ENCODE peak calls at places on chromosome 22, in seven cellular contexts. One of them, this sample, is unnamed.

GRCh38 chr22:50532824-50533344 is 3.1 kb upstream of the TYMP start:
- DNase-seq in transverse colon: no peak
- DNase-seq in suprapubic skin: no peak
- DNase-seq in GM23338: no peak
- DNase-seq in K562: no peak
- DNase-seq in sigmoid colon: no peak
- DNase-seq in stomach: no peak
- DNase-seq in this sample: no peak

GRCh38 chr22:43396934-43397457 is 14.8 kb upstream of the MPPED1 start:
- DNase-seq in suprapubic skin: no peak
- DNase-seq in K562: no peak
- DNase-seq in GM23338: no peak
- DNase-seq in stomach: peak; percentile 66
- DNase-seq in sigmoid colon: no peak
- DNase-seq in transverse colon: no peak
- DNase-seq in this sample: no peak

GRCh38 chr22:36329217-36330078 is 58.3 kb downstream of the MYH9 start:
- DNase-seq in transverse colon: peak; percentile 60
- DNase-seq in stomach: peak; percentile 51
- DNase-seq in suprapubic skin: no peak
- DNase-seq in K562: peak; percentile 64
- DNase-seq in sigmoid colon: no peak
- DNase-seq in GM23338: peak; percentile 99
- DNase-seq in this sample: peak; percentile 94

GRCh38 chr22:50486561-50487289 is at the start of gene MIOX:
- DNase-seq in GM23338: no peak
- DNase-seq in K562: no peak
- DNase-seq in stomach: no peak
- DNase-seq in sigmoid colon: no peak
- DNase-seq in transverse colon: no peak
- DNase-seq in suprapubic skin: no peak
- DNase-seq in this sample: no peak

GRCh38 chr22:36439481-36440271 is 41.8 kb downstream of the TXN2 start:
- DNase-seq in sigmoid colon: peak; percentile 89
- DNase-seq in transverse colon: peak; percentile 65
- DNase-seq in stomach: no peak
- DNase-seq in GM23338: no peak
- DNase-seq in suprapubic skin: no peak
- DNase-seq in K562: peak; percentile 66
- DNase-seq in this sample: no peak

GRCh38 chr22:21972293-21972779 is 10.3 kb downstream of the TOP3B start:
- DNase-seq in suprapubic skin: no peak
- DNase-seq in K562: peak; percentile 100
- DNase-seq in stomach: no peak
- DNase-seq in sigmoid colon: no peak
- DNase-seq in GM23338: peak; percentile 75
- DNase-seq in transverse colon: peak; percentile 32
- DNase-seq in this sample: no peak

GRCh38 chr22:33811686-33812085 is 108.6 kb downstream of the LARGE1 start:
- DNase-seq in K562: no peak
- DNase-seq in GM23338: peak; percentile 24
- DNase-seq in stomach: no peak
- DNase-seq in suprapubic skin: peak; percentile 84
- DNase-seq in sigmoid colon: peak; percentile 95
- DNase-seq in transverse colon: peak; percentile 56
- DNase-seq in this sample: no peak

GRCh38 chr22:47596176-47596690 is 833.8 kb downstream of the TBC1D22A start:
- DNase-seq in K562: no peak
- DNase-seq in suprapubic skin: peak; percentile 63
- DNase-seq in transverse colon: no peak
- DNase-seq in sigmoid colon: peak; percentile 37
- DNase-seq in stomach: no peak
- DNase-seq in GM23338: no peak
- DNase-seq in this sample: no peak

GRCh38 chr22:37806409-37807338 is 1.1 kb upstream of the GCAT start:
- DNase-seq in GM23338: peak; percentile 47
- DNase-seq in suprapubic skin: no peak
- DNase-seq in stomach: peak; percentile 38
- DNase-seq in transverse colon: no peak
- DNase-seq in sigmoid colon: peak; percentile 75
- DNase-seq in K562: no peak
- DNase-seq in this sample: no peak

GRCh38 chr22:25908755-25909154 is 166.8 kb downstream of the MYO18B start:
- DNase-seq in K562: no peak
- DNase-seq in stomach: no peak
- DNase-seq in sigmoid colon: no peak
- DNase-seq in suprapubic skin: no peak
- DNase-seq in transverse colon: no peak
- DNase-seq in GM23338: no peak
- DNase-seq in this sample: no peak

GRCh38 chr22:41022470-41023298 is 69.7 kb upstream of the EP300 start:
- DNase-seq in transverse colon: peak; percentile 96
- DNase-seq in stomach: peak; percentile 94
- DNase-seq in GM23338: peak; percentile 96
- DNase-seq in suprapubic skin: peak; percentile 96
- DNase-seq in K562: peak; percentile 86
- DNase-seq in sigmoid colon: peak; percentile 98
- DNase-seq in this sample: peak; percentile 92

GRCh38 chr22:35313311-35314121 is 13.8 kb downstream of the TOM1 start:
- DNase-seq in K562: no peak
- DNase-seq in suprapubic skin: peak; percentile 72
- DNase-seq in transverse colon: no peak
- DNase-seq in sigmoid colon: peak; percentile 67
- DNase-seq in stomach: peak; percentile 24
- DNase-seq in GM23338: no peak
- DNase-seq in this sample: no peak

GRCh38 chr22:23655891-23656475 is 23.9 kb upstream of the DRICH1 start:
- DNase-seq in K562: no peak
- DNase-seq in suprapubic skin: no peak
- DNase-seq in sigmoid colon: peak; percentile 37
- DNase-seq in stomach: no peak
- DNase-seq in transverse colon: no peak
- DNase-seq in GM23338: no peak
- DNase-seq in this sample: no peak

GRCh38 chr22:23652286-23652685 is 20.2 kb upstream of the DRICH1 start:
- DNase-seq in GM23338: no peak
- DNase-seq in transverse colon: no peak
- DNase-seq in sigmoid colon: peak; percentile 46
- DNase-seq in suprapubic skin: no peak
- DNase-seq in K562: no peak
- DNase-seq in stomach: no peak
- DNase-seq in this sample: no peak

GRCh38 chr22:23652711-23653110 is 20.6 kb upstream of the DRICH1 start:
- DNase-seq in stomach: no peak
- DNase-seq in GM23338: no peak
- DNase-seq in suprapubic skin: no peak
- DNase-seq in K562: no peak
- DNase-seq in transverse colon: no peak
- DNase-seq in sigmoid colon: peak; percentile 44
- DNase-seq in this sample: no peak

GRCh38 chr22:23657712-23658111 is 25.6 kb upstream of the DRICH1 start:
- DNase-seq in suprapubic skin: no peak
- DNase-seq in transverse colon: no peak
- DNase-seq in K562: no peak
- DNase-seq in GM23338: no peak
- DNase-seq in sigmoid colon: no peak
- DNase-seq in stomach: no peak
- DNase-seq in this sample: no peak
- H3K4me1 ChIP-seq in suprapubic skin: no peaks in the 10 kb centered on the region
- H3K4me1 ChIP-seq in transverse colon: no peaks in the 10 kb centered on the region
- H3K4me1 ChIP-seq in K562: no peaks in the 10 kb centered on the region
- H3K4me1 ChIP-seq in GM23338: no peaks in the 10 kb centered on the region
- H3K4me1 ChIP-seq in sigmoid colon: no peaks in the 10 kb centered on the region
- H3K4me1 ChIP-seq in stomach: no peaks in the 10 kb centered on the region
- H3K4me1 ChIP-seq in this sample: no peaks in the 10 kb centered on the region

DNA sequence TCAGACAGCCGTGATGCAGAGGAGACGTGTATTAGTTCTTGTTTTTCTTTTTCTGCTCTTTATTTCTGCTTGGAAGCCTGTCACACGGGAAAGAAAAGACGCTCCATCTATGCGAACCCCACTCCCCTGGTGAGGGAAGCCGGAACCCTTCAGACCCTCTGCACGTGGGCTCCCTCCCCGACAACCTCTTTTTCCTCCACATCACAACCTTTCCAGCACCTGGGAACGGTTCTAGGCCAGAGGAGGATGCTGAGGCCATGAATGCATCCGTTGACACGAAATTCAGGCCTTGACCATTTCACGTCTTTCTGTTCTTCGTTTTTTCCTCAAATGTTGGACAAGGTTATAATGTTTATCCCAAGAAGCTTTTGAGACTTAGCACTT is 85.3 kb upstream of the WNT7B start:
- DNase-seq in sigmoid colon: no peak
- DNase-seq in K562: no peak
- DNase-seq in suprapubic skin: no peak
- DNase-seq in transverse colon: peak; percentile 4
- DNase-seq in stomach: no peak
- DNase-seq in GM23338: no peak
- DNase-seq in this sample: no peak
- H3K4me3 ChIP-seq in sigmoid colon: no peak overlapping the region
- H3K4me3 ChIP-seq in K562: no peak overlapping the region
- H3K4me3 ChIP-seq in suprapubic skin: peak overlapping the region; percentile 79
- H3K4me3 ChIP-seq in transverse colon: no peak overlapping the region
- H3K4me3 ChIP-seq in stomach: no peak overlapping the region
- H3K4me3 ChIP-seq in GM23338: peak overlapping the region; percentile 61
- H3K4me3 ChIP-seq in this sample: no peak overlapping the region

GRCh38 chr22:46102159-46102558 is 48.2 kb upstream of the PPARA start:
- DNase-seq in stomach: no peak
- DNase-seq in sigmoid colon: no peak
- DNase-seq in transverse colon: no peak
- DNase-seq in GM23338: no peak
- DNase-seq in suprapubic skin: no peak
- DNase-seq in K562: no peak
- DNase-seq in this sample: no peak
- TF ChIP-seq POLR2AphosphoS5 in stomach: no peak
- TF ChIP-seq POLR2AphosphoS5 in sigmoid colon: no peak
- TF ChIP-seq POLR2AphosphoS5 in transverse colon: no peak
- TF ChIP-seq POLR2AphosphoS5 in GM23338: no peak
- TF ChIP-seq POLR2AphosphoS5 in suprapubic skin: no peak
- TF ChIP-seq POLR2AphosphoS5 in K562: no peak
- TF ChIP-seq POLR2AphosphoS5 in this sample: no peak

GRCh38 chr22:49300241-49300640 is 527.4 kb downstream of the BRD1 start:
- DNase-seq in sigmoid colon: no peak
- DNase-seq in GM23338: no peak
- DNase-seq in stomach: no peak
- DNase-seq in K562: no peak
- DNase-seq in suprapubic skin: peak; percentile 54
- DNase-seq in transverse colon: no peak
- DNase-seq in this sample: no peak

GRCh38 chr22:49301398-49302149 is 526.1 kb downstream of the BRD1 start:
- DNase-seq in transverse colon: no peak
- DNase-seq in sigmoid colon: no peak
- DNase-seq in GM23338: no peak
- DNase-seq in stomach: peak; percentile 20
- DNase-seq in suprapubic skin: peak; percentile 74
- DNase-seq in K562: no peak
- DNase-seq in this sample: no peak

GRCh38 chr22:49299821-49300231 is 527.8 kb downstream of the BRD1 start:
- DNase-seq in transverse colon: no peak
- DNase-seq in GM23338: no peak
- DNase-seq in stomach: peak; percentile 17
- DNase-seq in suprapubic skin: peak; percentile 73
- DNase-seq in sigmoid colon: no peak
- DNase-seq in K562: no peak
- DNase-seq in this sample: no peak

GRCh38 chr22:49302150-49302460 is 525.6 kb downstream of the BRD1 start:
- DNase-seq in sigmoid colon: no peak
- DNase-seq in transverse colon: no peak
- DNase-seq in GM23338: no peak
- DNase-seq in suprapubic skin: no peak
- DNase-seq in stomach: no peak
- DNase-seq in K562: no peak
- DNase-seq in this sample: no peak

DNA sequence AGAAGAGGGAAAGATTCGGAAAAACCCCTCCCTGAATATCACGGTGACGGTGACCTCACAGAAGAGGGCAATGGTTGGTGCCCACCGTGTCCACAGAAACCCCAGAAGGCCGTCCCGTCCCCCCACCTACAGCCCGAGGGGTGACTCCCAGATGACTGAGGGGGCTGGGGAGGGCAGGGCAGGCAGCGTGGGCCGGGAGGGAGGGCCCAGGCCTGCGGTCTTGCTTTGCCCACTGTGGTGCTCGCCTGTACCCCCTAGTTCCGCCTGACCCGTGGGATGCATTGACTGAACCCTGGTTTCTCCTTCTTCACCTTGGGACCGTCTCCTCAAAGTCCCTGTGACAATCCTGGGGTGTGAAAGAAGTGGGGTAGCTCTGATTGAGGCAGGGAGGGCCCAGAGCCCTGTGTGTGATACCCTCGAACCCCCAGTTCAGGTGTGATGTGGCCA is 526.7 kb downstream of the BRD1 start:
- DNase-seq in K562: no peak
- DNase-seq in sigmoid colon: no peak
- DNase-seq in GM23338: no peak
- DNase-seq in transverse colon: no peak
- DNase-seq in stomach: peak; percentile 14
- DNase-seq in suprapubic skin: peak; percentile 60
- DNase-seq in this sample: no peak
- H3K4me1 ChIP-seq in K562: no peaks in the 10 kb centered on the region
- H3K4me1 ChIP-seq in sigmoid colon: no peaks in the 10 kb centered on the region
- H3K4me1 ChIP-seq in GM23338: no peaks in the 10 kb centered on the region
- H3K4me1 ChIP-seq in transverse colon: no peaks in the 10 kb centered on the region
- H3K4me1 ChIP-seq in stomach: peaks cover 8% of the 10 kb centered on the region
- H3K4me1 ChIP-seq in suprapubic skin: peaks cover 3% of the 10 kb centered on the region
- H3K4me1 ChIP-seq in this sample: no peaks in the 10 kb centered on the region

DNA sequence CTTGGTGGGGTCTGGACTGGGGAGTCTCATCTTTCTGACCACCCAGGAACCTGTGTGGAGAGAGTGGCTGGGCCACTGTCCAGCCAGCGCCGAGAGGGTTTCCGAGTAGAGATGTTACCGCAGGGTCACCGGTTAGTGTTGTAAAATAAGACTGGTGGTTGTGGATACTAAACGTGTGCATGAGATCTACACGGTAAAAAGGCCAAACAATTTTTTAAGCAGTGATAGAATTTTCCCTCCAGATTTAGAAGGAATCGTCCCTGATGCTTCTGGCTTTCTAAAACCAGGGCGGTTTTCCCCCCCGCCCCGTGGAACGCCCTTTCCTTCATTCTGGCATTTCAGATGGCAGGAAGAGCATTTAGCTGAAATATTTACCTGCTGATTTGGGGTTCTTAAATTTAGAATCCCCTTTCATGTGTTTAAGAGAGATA is 72.6 kb upstream of the PPARA start:
- DNase-seq in transverse colon: peak; percentile 8
- DNase-seq in K562: no peak
- DNase-seq in stomach: peak; percentile 25
- DNase-seq in sigmoid colon: peak; percentile 80
- DNase-seq in GM23338: no peak
- DNase-seq in suprapubic skin: no peak
- DNase-seq in this sample: no peak
- H3K4me3 ChIP-seq in transverse colon: peak overlapping the region; percentile 73
- H3K4me3 ChIP-seq in K562: no peak overlapping the region
- H3K4me3 ChIP-seq in stomach: peak overlapping the region; percentile 83
- H3K4me3 ChIP-seq in sigmoid colon: peak overlapping the region; percentile 73
- H3K4me3 ChIP-seq in GM23338: peak overlapping the region; percentile 26
- H3K4me3 ChIP-seq in suprapubic skin: peak overlapping the region; percentile 79
- H3K4me3 ChIP-seq in this sample: peak overlapping the region; percentile 78

GRCh38 chr22:20243545-20244249 is 24.4 kb downstream of the RTN4R start:
- DNase-seq in suprapubic skin: no peak
- DNase-seq in sigmoid colon: peak; percentile 82
- DNase-seq in stomach: peak; percentile 35
- DNase-seq in K562: peak; percentile 89
- DNase-seq in transverse colon: peak; percentile 49
- DNase-seq in GM23338: peak; percentile 47
- DNase-seq in this sample: peak; percentile 25
- TF ChIP-seq POLR2AphosphoS5 in suprapubic skin: no peak
- TF ChIP-seq POLR2AphosphoS5 in sigmoid colon: no peak
- TF ChIP-seq POLR2AphosphoS5 in stomach: no peak
- TF ChIP-seq POLR2AphosphoS5 in K562: no peak
- TF ChIP-seq POLR2AphosphoS5 in transverse colon: no peak
- TF ChIP-seq POLR2AphosphoS5 in GM23338: no peak
- TF ChIP-seq POLR2AphosphoS5 in this sample: no peak